ENCODE peak calls at places on chromosomes 11 and 22, in ten cellular contexts. G, M, H, X, U, F, E, K, L and T are unnamed samples.

GRCh38 chr22:23906641-23907040 is 12.5 kb downstream of the MIF start:
- DNase-seq in G (no peak), M (no peak), H (no peak), X (no peak), U (no peak), F (no peak), E (no peak), K (no peak), L (no peak), T (peak; percentile 51)

GRCh38 chr22:42972592-42973535 is 42.1 kb downstream of the PACSIN2 start:
- DNase-seq in G (no peak), M (no peak), H (no peak), X (no peak), U (no peak), F (no peak), E (no peak), K (no peak), L (no peak), T (no peak)

GRCh38 chr11:29641201-29641600 is 375.6 kb downstream of the KCNA4 start:
- DNase-seq in G (no peak), M (no peak), H (no peak), X (no peak), U (no peak), F (no peak), E (no peak), K (no peak), L (no peak), T (no peak)

GRCh38 chr11:120205596-120206161 is 5.2 kb upstream of the OAF start:
- DNase-seq in G (no peak), M (no peak), H (no peak), X (no peak), U (no peak), F (no peak), E (no peak), K (no peak), L (no peak), T (no peak)

GRCh38 chr22:27331526-27332281 is 469.9 kb downstream of the MN1 start:
- DNase-seq in G (peak; percentile 69), M (peak; percentile 43), H (peak; percentile 64), X (peak; percentile 85), U (no peak), F (no peak), E (peak; percentile 70), K (peak; percentile 56), L (peak; percentile 46), T (peak; percentile 82)

GRCh38 chr11:67332081-67332691 is 21.2 kb downstream of the POLD4 start:
- DNase-seq in G (no peak), M (no peak), H (no peak), X (no peak), U (no peak), F (no peak), E (no peak), K (no peak), L (no peak), T (no peak)

GRCh38 chr22:50504245-50505211 is 3.0 kb downstream of the LMF2 start:
- DNase-seq in G (peak; percentile 88), M (no peak), H (no peak), X (no peak), U (no peak), F (no peak), E (peak; percentile 52), K (no peak), L (no peak), T (peak; percentile 77)

GRCh38 chr11:125679837-125680236 is 810 bp downstream of the ACRV1 start:
- DNase-seq in G (no peak), M (no peak), H (no peak), X (no peak), U (no peak), F (no peak), E (no peak), K (no peak), L (no peak), T (no peak)

GRCh38 chr11:73525611-73526010 is 72.3 kb downstream of the FAM168A start:
- DNase-seq in G (no peak), M (no peak), H (no peak), X (no peak), U (no peak), F (no peak), E (no peak), K (no peak), L (no peak), T (no peak)

GRCh38 chr11:86798988-86799387 is 1.4 kb upstream of the PRSS23 start:
- DNase-seq in G (no peak), M (no peak), H (no peak), X (no peak), U (peak; percentile 68), F (no peak), E (no peak), K (no peak), L (no peak), T (no peak)

GRCh38 chr11:123235687-123236261 is 40.7 kb upstream of the CLMP start:
- DNase-seq in G (no peak), M (no peak), H (no peak), X (no peak), U (peak; percentile 71), F (no peak), E (no peak), K (no peak), L (no peak), T (no peak)

GRCh38 chr11:123238297-123238696 is 43.2 kb upstream of the CLMP start:
- DNase-seq in G (no peak), M (no peak), H (peak; percentile 18), X (no peak), U (no peak), F (no peak), E (no peak), K (peak; percentile 42), L (peak; percentile 32), T (no peak)

GRCh38 chr11:123241874-123242538 is 47.0 kb upstream of the CLMP start:
- DNase-seq in G (no peak), M (no peak), H (no peak), X (no peak), U (no peak), F (no peak), E (no peak), K (no peak), L (no peak), T (no peak)

GRCh38 chr11:123235117-123235686 is 40.2 kb upstream of the CLMP start:
- DNase-seq in G (no peak), M (peak; percentile 27), H (peak; percentile 53), X (peak; percentile 89), U (peak; percentile 66), F (peak; percentile 60), E (peak; percentile 55), K (peak; percentile 65), L (peak; percentile 48), T (peak; percentile 82)

DNA sequence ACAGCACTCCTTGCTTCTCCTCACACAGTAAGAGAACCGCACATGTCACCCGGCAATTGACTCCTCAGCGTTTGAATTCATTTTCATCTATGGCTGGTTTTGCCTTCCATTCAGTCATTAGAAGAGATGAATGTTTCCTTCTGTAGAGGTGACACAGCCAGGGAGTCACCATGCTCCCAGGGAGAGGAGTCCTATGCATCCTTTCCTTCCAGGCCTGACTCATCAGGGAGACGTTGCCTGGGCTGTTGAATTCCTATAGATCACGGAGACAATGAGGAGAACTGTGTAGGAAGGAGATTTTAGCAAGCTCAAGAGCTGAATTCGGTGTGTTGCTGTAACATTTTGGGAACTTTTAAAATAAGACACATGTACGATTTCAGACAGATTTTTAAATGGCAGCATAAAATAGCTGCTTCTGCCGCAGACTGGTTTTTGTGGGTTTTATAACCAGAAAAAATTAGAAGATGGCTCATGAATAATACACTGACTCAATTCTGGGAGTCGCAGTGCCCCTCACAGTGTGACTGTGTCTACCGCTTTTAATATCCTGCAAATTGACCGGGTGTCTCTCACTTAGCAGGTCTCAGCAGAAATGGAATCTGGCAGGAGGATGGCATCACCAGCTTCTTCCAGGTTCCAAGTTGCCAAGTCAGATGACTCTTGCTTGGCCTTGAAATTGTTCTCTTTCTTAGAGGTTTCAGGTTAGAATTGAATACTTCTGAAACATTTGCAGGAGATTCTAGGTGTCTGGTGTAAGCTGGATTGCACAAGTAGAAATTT is 44.5 kb upstream of the CLMP start:
- DNase-seq in G (no peak), M (no peak), H (no peak), X (no peak), U (no peak), F (no peak), E (no peak), K (no peak), L (no peak), T (no peak)
- H3K9me3 ChIP-seq in G (no peaks in the 10 kb centered on the region), M (no peaks in the 10 kb centered on the region), H (no peaks in the 10 kb centered on the region), X (no peaks in the 10 kb centered on the region), U (no peaks in the 10 kb centered on the region), F (no peaks in the 10 kb centered on the region), E (no peaks in the 10 kb centered on the region), K (no peaks in the 10 kb centered on the region), L (no peaks in the 10 kb centered on the region), T (no peaks in the 10 kb centered on the region)

GRCh38 chr11:70483077-70483861 is 84.9 kb downstream of the CTTN start:
- DNase-seq in G (no peak), M (peak; percentile 68), H (peak; percentile 37), X (peak; percentile 71), U (no peak), F (no peak), E (peak; percentile 85), K (peak; percentile 54), L (peak; percentile 45), T (peak; percentile 78)
- H3K27ac ChIP-seq in G (no peak overlapping the region), M (no peak overlapping the region), H (peak overlapping the region; percentile 93), X (no peak overlapping the region), U (no peak overlapping the region), F (no peak overlapping the region), E (peak overlapping the region; percentile 60), K (peak overlapping the region; percentile 94), L (peak overlapping the region; percentile 94), T (no peak overlapping the region)

DNA sequence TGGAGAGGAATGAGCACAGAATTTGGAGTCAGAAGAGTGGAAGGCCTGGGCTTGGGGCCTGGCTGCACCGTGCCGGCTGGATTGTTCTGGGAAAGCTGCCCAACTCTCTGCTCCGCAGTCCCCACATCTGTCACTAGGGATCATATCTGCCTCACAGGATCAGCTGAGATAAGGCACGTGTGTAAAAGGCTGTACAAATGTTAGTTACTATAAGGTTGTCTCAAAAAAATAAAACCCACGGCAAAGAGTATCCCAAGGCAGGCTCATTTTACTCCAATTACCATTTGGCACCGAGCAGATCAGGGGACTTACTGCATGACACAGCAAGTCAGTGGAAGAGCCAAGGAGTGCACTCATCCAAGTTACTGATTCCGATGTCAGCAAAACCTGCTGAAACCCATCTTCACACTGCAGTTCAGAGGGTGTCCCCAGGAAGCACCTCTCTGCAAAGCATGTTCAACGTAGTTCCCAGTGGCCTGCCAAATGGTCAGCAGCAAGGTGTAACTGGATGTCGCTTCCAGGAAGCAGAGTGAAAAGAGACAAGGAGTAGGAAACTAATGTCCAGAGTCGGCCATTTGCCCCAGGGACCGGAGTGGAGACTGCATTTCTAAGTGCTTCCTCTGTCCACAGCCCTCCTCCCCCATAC is 18.1 kb upstream of the MRTFA start:
- DNase-seq in G (peak; percentile 41), M (peak; percentile 41), H (peak; percentile 64), X (peak; percentile 73), U (peak; percentile 47), F (no peak), E (no peak), K (peak; percentile 57), L (peak; percentile 68), T (no peak)
- TF ChIP-seq CTCF in G (no peak), M (no peak), H (peak; percentile 33), X (peak; percentile 55), U (no peak), F (no peak), E (peak; percentile 26), K (no peak), L (peak; percentile 55), T (peak; percentile 27)

DNA sequence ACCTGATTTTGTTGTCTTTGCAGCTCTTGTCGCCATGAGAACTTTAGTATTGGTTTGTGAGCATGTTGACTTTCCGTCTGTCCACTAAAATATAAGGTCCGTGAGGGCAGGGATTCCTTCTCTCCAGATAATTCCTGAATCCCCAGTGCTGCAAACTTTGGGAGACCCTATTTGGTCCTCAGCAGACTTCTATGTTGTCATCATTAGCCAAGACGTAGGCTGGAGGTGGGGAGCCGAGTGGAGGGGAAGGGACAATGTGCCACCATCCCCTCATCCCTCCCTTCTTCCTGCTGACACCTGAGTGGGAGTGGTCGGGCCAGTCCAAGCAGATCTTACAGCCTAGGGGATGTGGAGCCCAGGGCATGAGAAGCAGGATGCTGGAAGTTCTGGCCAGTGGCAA is 690.6 kb downstream of the TBC1D22A start:
- DNase-seq in G (no peak), M (no peak), H (no peak), X (no peak), U (no peak), F (no peak), E (no peak), K (no peak), L (no peak), T (no peak)
- H3K9me3 ChIP-seq in G (no peaks in the 10 kb centered on the region), M (peaks cover 2% of the 10 kb centered on the region), H (no peaks in the 10 kb centered on the region), X (peaks cover 55% of the 10 kb centered on the region), U (no peaks in the 10 kb centered on the region), F (peaks cover 11% of the 10 kb centered on the region), E (peaks cover 13% of the 10 kb centered on the region), K (peaks cover 24% of the 10 kb centered on the region), L (peaks cover 33% of the 10 kb centered on the region), T (peaks cover 10% of the 10 kb centered on the region)